ENCODE peak calls at places on chromosomes 2 and 18, in six cellular contexts. C is stimulated activated CD8-positive, alpha-beta memory T cell treated with anti-CD3 and anti-CD28 coated beads, Interleukin-7, amount 100 ng/mL, for 1 hour; K is NCI-H460; S is kidney tubule cell; D is hypothalamus; P is NCI-H1417. E is an unnamed sample.

GRCh38 chr2:4408311-4408710 is 704.9 kb downstream of the DCDC2C start:
- DNase-seq in P (no peak), D (no peak), S (no peak), K (no peak), C (no peak), E (no peak)

GRCh38 chr2:215060851-215061541 is 77.4 kb downstream of the ABCA12 start:
- DNase-seq in P (peak), C (no peak), K (no peak), S (no peak), D (no peak), E (no peak)

GRCh38 chr18:33210575-33211189 is 229.8 kb downstream of the CCDC178 start:
- DNase-seq in P (peak), K (peak), C (no peak), D (no peak), S (peak), E (peak)

GRCh38 chr2:2768476-2768875 is 437.4 kb upstream of the MYT1L start:
- DNase-seq in S (no peak), D (no peak), C (no peak), P (no peak), K (no peak), E (no peak)

GRCh38 chr2:150733219-150733618 is 245.8 kb upstream of the RND3 start:
- DNase-seq in C (no peak), P (no peak), K (no peak), S (no peak), D (no peak), E (no peak)

GRCh38 chr2:107808986-107809385 is 17.7 kb upstream of the RGPD4 start:
- DNase-seq in S (peak), C (no peak), K (peak), P (peak), D (no peak), E (no peak)

GRCh38 chr2:167980436-167980835 is 267.0 kb downstream of the STK39 start:
- DNase-seq in P (no peak), S (no peak), K (no peak), D (no peak), C (no peak), E (no peak)

GRCh38 chr2:173884403-173884802 is 80.8 kb downstream of the SP3 start:
- DNase-seq in K (peak), P (no peak), D (no peak), C (no peak), S (peak), E (no peak)

GRCh38 chr18:63887424-63887823 is at the start of gene SERPINB2:
- DNase-seq in D (no peak), C (no peak), S (peak), P (no peak), K (peak), E (no peak)